ENCODE peak calls at places on chromosome 14, in four cellular contexts. X, L, F and W are unnamed samples.
A peak's percentile ranks its signal among the peaks of the same experiment; 100 is the strongest.

GRCh38 chr14:31578266-31578665 is 17.1 kb downstream of the NUBPL start:
- DNase-seq in L (no peak), F (no peak), X (no peak), W (no peak)

GRCh38 chr14:90808759-90809529 is 7.3 kb downstream of the TTC7B start:
- DNase-seq in F (no peak), L (no peak), X (no peak), W (no peak)

GRCh38 chr14:49405291-49405690 is 180.9 kb downstream of the RPS29 start:
- DNase-seq in F (peak; percentile 6), X (peak; percentile 0), L (no peak), W (no peak)

GRCh38 chr14:87097021-87097420 is 896.0 kb downstream of the GALC start:
- DNase-seq in F (no peak), L (no peak), X (no peak), W (no peak)

GRCh38 chr14:52922059-52922458 is 28.8 kb downstream of the FERMT2 start:
- DNase-seq in F (no peak), X (no peak), L (no peak), W (no peak)

GRCh38 chr14:96889091-96889490 is 91.9 kb downstream of the VRK1 start:
- DNase-seq in F (no peak), X (no peak), L (no peak), W (no peak)

GRCh38 chr14:68979021-68979721 is at the start of gene ACTN1:
- DNase-seq in X (peak; percentile 88), L (peak; percentile 30), F (peak; percentile 94), W (peak; percentile 90)

GRCh38 chr14:60646202-60646886 is 2.9 kb downstream of the SIX1 start:
- DNase-seq in F (no peak), L (no peak), X (no peak), W (no peak)

GRCh38 chr14:102096569-102097188 is 9.8 kb upstream of the HSP90AA1 start:
- DNase-seq in L (no peak), X (no peak), F (peak; percentile 57), W (no peak)

GRCh38 chr14:102927878-102928411 is 5.5 kb downstream of the AMN start:
- DNase-seq in L (no peak), X (no peak), F (no peak), W (no peak)

GRCh38 chr14:94361682-94362081 is 26.7 kb downstream of the SERPINA1 start:
- DNase-seq in L (no peak), F (no peak), X (no peak), W (no peak)

GRCh38 chr14:52833891-52834290 is 42.5 kb upstream of the GNPNAT1 start:
- DNase-seq in F (no peak), X (no peak), L (no peak), W (no peak)

GRCh38 chr14:96126339-96126770 is 78.3 kb upstream of the BDKRB2 start:
- DNase-seq in X (no peak), L (no peak), F (no peak), W (peak; percentile 16)

GRCh38 chr14:39956372-39956771 is 524.1 kb upstream of the FBXO33 start:
- DNase-seq in F (no peak), X (no peak), L (no peak), W (no peak)

GRCh38 chr14:55752580-55753365 is 172.8 kb downstream of the KTN1 start:
- DNase-seq in L (no peak), F (peak; percentile 62), X (no peak), W (no peak)

GRCh38 chr14:54781080-54781479 is 121.5 kb downstream of the GCH1 start:
- DNase-seq in X (no peak), L (no peak), F (no peak), W (no peak)

GRCh38 chr14:62824086-62824485 is 221.2 kb downstream of the KCNH5 start:
- DNase-seq in F (peak; percentile 3), L (no peak), X (no peak), W (no peak)

GRCh38 chr14:68444449-68445168 is 348.3 kb downstream of the ZFP36L1 start:
- DNase-seq in L (no peak), F (peak; percentile 81), X (no peak), W (no peak)

GRCh38 chr14:69153848-69154208 is 909 bp upstream of the DCAF5 start:
- DNase-seq in X (no peak), F (no peak), L (no peak), W (no peak)

DNA sequence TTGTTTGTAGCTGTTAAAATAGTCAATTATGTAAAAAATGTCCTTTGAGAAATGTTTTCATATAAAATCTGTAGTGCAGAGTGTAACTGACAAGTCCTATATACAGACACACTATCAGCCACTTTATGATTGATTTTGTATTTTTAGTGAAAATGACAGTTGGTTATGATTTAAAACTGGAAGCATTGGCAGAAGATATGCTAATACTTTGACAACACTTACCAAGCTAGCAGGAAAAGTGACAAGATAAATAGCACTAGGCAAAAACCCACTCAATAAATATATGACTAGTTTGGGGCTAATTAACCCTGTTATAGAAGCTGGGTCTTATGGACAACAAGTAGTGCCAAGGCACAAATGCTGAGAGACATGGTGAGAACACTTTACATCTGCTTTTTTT is 772.9 kb upstream of the NOVA1 start:
- DNase-seq in L (no peak), X (no peak), F (no peak), W (no peak)
- TF ChIP-seq CTCF in L (no peak), X (no peak), F (no peak), W (no peak)

DNA sequence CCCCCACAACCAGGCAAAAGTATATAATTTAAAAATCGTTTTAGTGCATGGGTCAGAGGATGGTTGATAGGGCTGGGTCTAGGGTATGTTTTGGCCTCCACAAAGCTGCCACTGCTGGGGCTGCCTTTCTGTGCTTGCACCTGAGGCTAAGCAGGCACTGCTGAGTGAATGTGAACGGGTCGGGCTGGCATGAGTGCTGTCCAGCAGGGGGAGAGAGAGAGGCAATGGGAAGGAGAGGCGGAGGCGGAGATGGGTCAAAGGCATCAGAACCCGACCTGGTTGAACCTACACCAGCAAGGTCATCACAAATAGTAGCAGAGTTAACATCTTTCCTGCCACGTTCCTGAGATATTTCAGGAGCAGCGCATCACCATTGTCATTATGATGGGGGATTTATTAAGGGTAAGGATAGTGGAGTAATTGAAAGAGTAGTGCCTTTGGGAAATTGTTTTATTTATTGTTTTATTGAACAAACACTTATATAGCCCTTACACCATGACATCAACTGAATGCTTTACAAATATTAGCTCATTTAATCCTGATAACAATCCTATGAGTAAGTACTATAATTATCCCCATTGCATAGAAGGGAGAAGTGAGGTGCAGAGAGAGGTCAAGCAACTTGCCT is 5.8 kb upstream of the NRXN3 start:
- DNase-seq in L (no peak), X (no peak), F (no peak), W (no peak)
- TF ChIP-seq CTCF in L (peak; percentile 84), X (no peak), F (peak; percentile 63), W (peak; percentile 77)

GRCh38 chr14:43503508-43503907 is 1003.6 kb downstream of the FSCB start:
- DNase-seq in L (no peak), F (no peak), X (no peak), W (no peak)
- TF ChIP-seq CTCF in L (no peak), F (no peak), X (no peak), W (peak; percentile 49)

DNA sequence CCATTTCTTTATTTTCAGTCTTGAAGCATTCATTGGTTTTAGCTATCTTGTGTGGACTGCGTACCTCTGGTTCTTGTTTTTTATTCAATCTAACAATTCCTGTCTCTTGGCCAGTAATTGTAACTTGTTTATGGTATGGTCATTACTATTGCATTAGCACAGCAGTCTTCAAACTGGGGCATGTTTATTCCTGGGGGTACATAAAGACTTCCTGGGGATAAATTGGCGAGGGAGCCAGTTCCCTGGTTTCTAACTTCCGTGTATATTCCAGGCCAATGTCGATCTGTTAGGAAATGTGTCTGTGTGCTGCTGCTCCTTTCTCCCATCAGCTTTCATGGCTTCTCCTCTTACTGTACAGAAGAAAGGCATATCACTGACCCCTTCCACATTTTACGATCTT is 13.7 kb upstream of the EVL start:
- DNase-seq in L (no peak), X (no peak), F (no peak), W (no peak)
- TF ChIP-seq CTCF in L (no peak), X (no peak), F (no peak), W (no peak)

GRCh38 chr14:76293923-76294322 is 82.0 kb upstream of the ESRRB start:
- DNase-seq in X (no peak), L (no peak), F (no peak), W (peak; percentile 20)
- TF ChIP-seq CTCF in X (no peak), L (no peak), F (no peak), W (no peak)

DNA sequence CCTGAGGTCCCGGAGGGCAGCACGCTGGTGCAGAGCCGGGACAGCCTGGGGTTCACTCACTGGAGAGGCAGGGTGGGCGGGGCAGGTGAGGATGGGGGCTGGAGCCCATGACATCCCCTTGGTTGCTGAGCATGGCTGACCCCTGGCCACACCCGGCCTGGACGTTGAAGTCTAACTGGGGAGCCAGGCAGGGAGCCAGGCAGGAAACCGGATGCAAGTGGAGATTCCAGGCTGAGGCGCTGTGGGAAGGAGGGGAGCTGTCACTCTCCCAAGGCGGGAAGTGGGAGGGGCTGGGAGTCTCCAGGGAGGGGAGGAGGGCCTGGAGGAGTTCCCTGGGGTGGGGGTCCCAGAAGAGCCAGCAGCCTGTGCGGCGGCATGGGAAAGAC is 7.7 kb upstream of the INF2 start:
- DNase-seq in F (no peak), L (no peak), X (no peak), W (no peak)
- TF ChIP-seq CTCF in F (no peak), L (no peak), X (no peak), W (peak; percentile 1)

DNA sequence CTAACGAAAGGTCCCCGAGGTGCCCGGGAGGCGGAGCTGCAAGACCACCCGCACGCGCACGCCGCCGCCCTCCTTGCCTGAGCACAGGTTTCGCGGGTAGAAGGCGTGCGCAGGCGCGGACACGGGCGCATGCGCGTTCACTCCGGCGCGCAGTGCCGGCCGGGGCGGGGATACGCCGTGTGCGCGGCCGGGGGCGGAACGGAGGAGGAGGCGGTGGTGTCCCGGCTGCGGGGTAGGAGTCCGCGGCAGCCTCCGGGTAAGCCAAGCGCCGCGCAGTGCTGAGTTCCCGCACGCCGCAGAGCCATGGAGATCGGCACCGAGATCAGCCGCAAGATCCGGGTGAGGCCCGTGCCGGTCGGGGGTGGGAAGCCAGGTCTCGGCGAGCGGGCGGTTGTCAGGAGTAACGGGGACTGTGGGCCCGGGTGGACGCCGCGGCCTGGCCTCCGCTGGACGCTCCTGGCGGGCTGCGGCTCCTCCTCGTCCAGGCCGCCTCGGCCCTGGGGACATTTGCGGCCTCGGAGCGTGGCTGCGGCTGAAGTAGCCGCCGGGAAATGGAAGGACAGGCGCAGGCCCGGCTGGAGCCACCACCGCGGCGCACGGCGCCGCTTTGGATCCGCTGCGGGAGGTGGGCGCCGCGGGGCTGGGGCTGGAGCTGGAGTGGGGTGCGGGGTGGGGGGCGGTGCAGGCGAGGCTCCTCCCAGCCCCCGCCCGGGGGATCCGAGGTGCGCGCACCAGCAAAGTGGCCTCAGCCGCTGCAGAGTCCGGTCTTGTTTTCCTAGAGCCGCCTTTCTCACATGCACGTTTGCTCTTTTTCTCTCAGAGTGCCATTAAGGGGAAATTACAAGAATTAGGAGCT is at the start of gene ZC3H14:
- DNase-seq in X (no peak), L (peak; percentile 96), F (peak; percentile 68), W (peak; percentile 93)
- TF ChIP-seq CTCF in X (no peak), L (peak; percentile 22), F (no peak), W (no peak)

GRCh38 chr14:23351681-23352505 is 794 bp downstream of the SLC22A17 start:
- DNase-seq in L (no peak), X (no peak), F (no peak), W (no peak)
- TF ChIP-seq CTCF in L (no peak), X (no peak), F (no peak), W (no peak)